ENCODE peak calls at places on chromosomes 2 and 18, in five cellular contexts. V is RWPE1, S is IMR-90, A is substantia nigra, Q is tibial artery. O is an unnamed sample.

GRCh38 chr2:222738759-222739292 is 67.4 kb downstream of the MOGAT1 start:
- DNase-seq in A (no peak), V (no peak), S (no peak), Q (no peak), O (no peak)

GRCh38 chr2:179558010-179558911 is 293.6 kb upstream of the SESTD1 start:
- DNase-seq in Q (no peak), V (no peak), A (no peak), S (no peak), O (no peak)

GRCh38 chr2:85867556-85868292 is 21.1 kb downstream of the ST3GAL5 start:
- DNase-seq in A (no peak), Q (no peak), S (no peak), V (no peak), O (peak)

GRCh38 chr18:67145586-67146292 is 370.8 kb downstream of the DSEL start:
- DNase-seq in Q (no peak), A (no peak), S (no peak), V (no peak), O (no peak)

GRCh38 chr2:224031358-224031970 is 7.6 kb downstream of the SERPINE2 start:
- DNase-seq in A (no peak), S (no peak), V (no peak), Q (no peak), O (no peak)

GRCh38 chr2:107337209-107337898 is 451.4 kb upstream of the ST6GAL2 start:
- DNase-seq in A (no peak), S (no peak), V (no peak), Q (peak), O (no peak)

GRCh38 chr2:31205613-31206012 is 11.7 kb downstream of the CAPN14 start:
- DNase-seq in S (no peak), Q (no peak), V (no peak), A (no peak), O (no peak)

GRCh38 chr2:7707723-7708122 is 790.5 kb downstream of the RNF144A start:
- DNase-seq in Q (no peak), A (no peak), V (peak), S (peak), O (no peak)

GRCh38 chr18:11125372-11126315 is 23.7 kb downstream of the PIEZO2 start:
- DNase-seq in V (no peak), Q (no peak), S (peak), A (no peak), O (no peak)

GRCh38 chr2:173210270-173211196 is 134.9 kb downstream of the MAP3K20 start:
- DNase-seq in A (peak), V (peak), S (peak), Q (peak), O (peak)

GRCh38 chr18:49519041-49519971 is 32.3 kb upstream of the C18orf32 start:
- DNase-seq in A (no peak), S (no peak), Q (no peak), V (no peak), O (no peak)

GRCh38 chr2:236367791-236368289 is 103.6 kb upstream of the ASB18 start:
- DNase-seq in S (no peak), Q (no peak), A (no peak), V (no peak), O (no peak)

DNA sequence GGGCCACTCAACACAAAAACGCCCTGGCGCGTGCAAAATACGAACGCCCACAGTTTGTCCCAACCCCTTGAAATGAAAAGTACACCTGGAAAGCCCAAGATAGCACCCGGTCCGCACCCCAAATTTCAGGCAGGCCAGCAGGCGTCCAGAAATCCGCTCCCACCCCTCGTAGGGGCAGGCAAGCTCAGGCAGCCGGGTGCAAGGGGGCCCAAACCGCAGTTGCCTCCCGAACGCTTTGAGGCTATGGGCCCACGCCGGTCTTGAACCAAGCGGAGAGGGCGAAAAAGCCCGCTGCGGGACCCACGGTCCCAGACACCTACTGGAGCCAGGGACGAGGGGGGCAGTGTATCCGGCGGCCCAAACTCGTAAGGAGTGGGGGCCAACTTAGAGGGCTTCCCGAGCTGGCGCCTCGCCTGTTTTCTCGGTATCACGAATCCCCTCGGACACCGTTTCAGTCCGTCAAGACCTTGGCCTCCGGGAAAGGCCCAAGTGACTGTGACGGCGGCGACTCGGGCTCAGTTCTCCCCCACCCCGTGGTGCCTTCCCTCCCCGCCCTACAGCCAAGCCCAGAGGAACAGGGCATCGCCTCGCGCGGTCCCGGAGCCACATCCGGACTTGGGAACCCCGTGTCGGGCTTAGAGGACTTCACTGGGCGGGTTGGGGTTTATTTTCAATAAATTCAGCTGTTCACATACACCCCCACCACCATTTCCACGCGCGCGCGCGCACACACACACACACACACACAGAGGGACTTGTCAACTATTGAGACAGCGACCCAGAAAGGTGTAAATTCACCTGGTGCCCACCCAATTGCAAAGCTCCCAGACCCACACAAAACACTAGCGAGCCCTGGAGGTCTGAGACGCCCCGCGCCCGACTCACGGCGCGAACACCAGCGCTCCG is 6.2 kb upstream of the SATB2 start:
- DNase-seq in Q (no peak), S (no peak), V (no peak), A (no peak), O (no peak)
- H3K27ac ChIP-seq in Q (no peak), S (no peak), V (peak), A (no peak), O (no peak)

DNA sequence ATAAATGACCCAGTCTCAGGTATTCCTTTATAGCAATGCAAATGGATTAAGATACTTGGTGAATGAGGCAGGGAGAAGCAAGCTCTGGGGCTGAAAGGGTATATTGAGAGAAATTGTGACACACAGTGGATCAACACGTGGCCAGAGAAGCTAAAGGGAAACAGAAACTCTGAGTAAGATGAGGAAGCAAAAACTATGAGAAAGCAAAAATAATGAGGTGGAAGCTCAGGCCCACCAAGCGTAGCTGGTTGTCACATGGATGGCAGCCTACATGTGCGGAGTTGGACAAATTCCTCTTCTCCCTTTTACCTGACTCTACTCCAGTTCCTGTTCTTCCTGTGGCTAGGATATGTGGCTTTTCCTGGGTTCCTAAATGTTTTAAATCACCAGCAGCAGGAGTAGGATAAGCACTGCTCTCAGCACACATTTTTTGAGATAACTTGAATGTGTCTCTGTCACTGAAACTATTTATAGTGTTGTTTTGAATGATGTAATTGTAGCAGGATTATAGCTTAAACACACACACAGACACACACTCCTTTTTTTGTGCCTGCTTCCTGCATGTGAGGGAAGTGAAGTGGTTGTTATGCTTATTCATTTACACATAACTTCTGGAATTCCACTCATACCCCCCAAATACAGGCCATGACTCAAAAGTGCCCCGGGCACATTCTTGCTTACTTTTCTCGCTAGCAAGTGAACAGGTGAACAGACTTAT is 30.1 kb upstream of the EPC2 start:
- DNase-seq in V (peak), A (no peak), Q (peak), S (peak), O (no peak)
- H3K27ac ChIP-seq in V (no peak), A (peak), Q (peak), S (no peak), O (no peak)

GRCh38 chr2:128324008-128324896 is 5.6 kb upstream of the HS6ST1 start:
- DNase-seq in Q (no peak), S (no peak), V (no peak), A (no peak), O (no peak)

GRCh38 chr2:128327180-128327964 is 8.7 kb upstream of the HS6ST1 start:
- DNase-seq in S (no peak), V (no peak), Q (no peak), A (no peak), O (no peak)

GRCh38 chr2:128324897-128325410 is 6.3 kb upstream of the HS6ST1 start:
- DNase-seq in V (no peak), S (no peak), Q (no peak), A (no peak), O (no peak)

GRCh38 chr2:128325665-128326181 is 7.1 kb upstream of the HS6ST1 start:
- DNase-seq in V (no peak), S (no peak), Q (no peak), A (no peak), O (no peak)

DNA sequence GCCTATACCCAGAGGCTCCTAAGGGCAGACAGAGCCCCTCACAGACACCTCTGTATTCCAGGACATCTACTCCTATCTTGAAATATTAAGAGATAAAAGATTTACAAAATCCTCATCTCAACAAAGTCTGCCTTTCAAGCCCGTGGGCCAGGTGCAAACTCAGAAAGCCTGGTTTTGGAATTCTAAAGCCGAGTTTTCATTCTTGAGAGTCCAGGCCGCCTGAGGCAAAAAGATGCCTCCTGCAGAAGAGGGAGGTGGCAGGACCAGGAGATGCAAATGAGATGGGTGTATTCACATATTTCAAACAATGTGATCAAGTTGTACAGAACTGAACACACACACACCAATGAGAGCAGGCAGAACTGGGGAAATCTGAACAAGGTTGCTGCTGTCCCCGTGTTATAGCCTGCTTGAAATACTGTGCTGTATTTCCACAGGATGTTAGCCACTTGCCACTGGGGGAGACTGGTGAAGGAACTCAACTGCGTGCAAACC is 7.7 kb upstream of the HS6ST1 start:
- DNase-seq in A (no peak), Q (no peak), S (no peak), V (no peak), O (no peak)
- H3K27ac ChIP-seq in A (no peak), Q (peak), S (no peak), V (no peak), O (no peak)

GRCh38 chr2:55233658-55233940 is 1.1 kb downstream of the RPS27A start:
- DNase-seq in S (no peak), V (no peak), Q (no peak), A (no peak), O (no peak)
- H3K27ac ChIP-seq in S (no peak), V (peak), Q (peak), A (peak), O (peak)

GRCh38 chr2:26100384-26100783 is 66.5 kb downstream of the RAB10 start:
- DNase-seq in V (no peak), S (no peak), Q (no peak), A (no peak), O (no peak)

GRCh38 chr2:26103752-26104151 is 69.1 kb upstream of the GAREM2 start:
- DNase-seq in A (no peak), V (no peak), Q (no peak), S (no peak), O (no peak)

GRCh38 chr2:26095758-26096157 is 61.9 kb downstream of the RAB10 start:
- DNase-seq in S (no peak), V (no peak), A (no peak), Q (no peak), O (no peak)

DNA sequence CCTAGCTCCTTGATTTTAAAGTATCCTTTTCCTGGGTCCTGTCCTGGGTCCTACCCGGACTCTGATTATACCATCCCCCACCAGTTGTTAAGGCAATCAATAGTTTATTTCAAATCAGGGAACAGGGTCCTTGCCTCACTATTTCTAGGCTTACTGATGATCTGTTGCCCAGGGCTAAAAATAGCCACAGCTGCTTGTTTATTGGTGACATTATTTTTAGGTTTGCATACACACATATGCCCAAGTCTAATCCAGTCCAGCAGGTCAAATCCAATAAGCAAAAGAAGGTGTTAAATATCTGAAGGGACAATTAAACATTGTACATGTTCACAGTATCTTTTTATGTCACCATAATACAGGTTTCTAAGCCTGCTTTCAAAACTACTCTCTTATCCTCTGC is 66.0 kb downstream of the RAB10 start:
- DNase-seq in Q (no peak), V (no peak), A (no peak), S (no peak), O (no peak)
- H3K27ac ChIP-seq in Q (no peak), V (no peak), A (no peak), S (no peak), O (no peak)

GRCh38 chr18:53947092-53947640 is 277.3 kb downstream of the MBD2 start:
- DNase-seq in A (no peak), Q (no peak), V (no peak), S (no peak), O (no peak)
- H3K27ac ChIP-seq in A (no peak), Q (no peak), V (no peak), S (no peak), O (no peak)